ENCODE peak calls at places on chromosomes 7 and 10, in six cellular contexts. U, E, W, Q, Z and K are unnamed samples.

GRCh38 chr7:31084226-31084625 is 32.1 kb downstream of the ADCYAP1R1 start:
- ATAC-seq in U (no peak), Z (no peak), W (no peak), Q (no peak), E (no peak), K (no peak)

GRCh38 chr10:75396861-75397570 is 4.5 kb downstream of the ZNF503 start:
- ATAC-seq in Z (no peak), W (no peak), Q (no peak), U (no peak), E (no peak), K (no peak)

GRCh38 chr7:96004598-96004997 is 232.2 kb downstream of the DYNC1I1 start:
- ATAC-seq in Z (no peak), Q (no peak), U (no peak), E (no peak), W (no peak), K (no peak)

GRCh38 chr10:77436257-77436780 is 201.3 kb downstream of the KCNMA1 start:
- ATAC-seq in W (no peak), U (no peak), Q (no peak), Z (no peak), E (no peak), K (no peak)

GRCh38 chr10:91700273-91700672 is 67.4 kb upstream of the PPP1R3C start:
- ATAC-seq in E (no peak), U (no peak), Z (no peak), W (no peak), Q (peak; percentile 77), K (no peak)

GRCh38 chr7:1526271-1526754 is 4.2 kb upstream of the MAFK start:
- ATAC-seq in Z (no peak), Q (peak; percentile 40), W (no peak), U (no peak), E (no peak), K (no peak)

GRCh38 chr7:16933296-16934248 is 51.8 kb upstream of the AGR3 start:
- ATAC-seq in Q (peak; percentile 66), U (peak; percentile 75), Z (peak; percentile 46), E (peak; percentile 73), W (no peak), K (peak; percentile 45)

GRCh38 chr10:102633282-102633681 is 11.0 kb upstream of the TRIM8 start:
- ATAC-seq in E (peak; percentile 77), U (peak; percentile 58), Q (peak; percentile 42), W (peak; percentile 76), Z (peak; percentile 63), K (peak; percentile 86)

GRCh38 chr7:101185258-101185839 is 5.3 kb upstream of the NAT16 start:
- ATAC-seq in Z (no peak), U (no peak), Q (no peak), E (no peak), W (no peak), K (no peak)

GRCh38 chr10:94214497-94214896 is 148.2 kb downstream of the NOC3L start:
- ATAC-seq in Z (no peak), U (no peak), E (no peak), W (no peak), Q (no peak), K (no peak)

GRCh38 chr10:47079177-47079580 is 168.0 kb downstream of the PTPN20 start:
- ATAC-seq in U (peak; percentile 41), E (no peak), Q (no peak), W (no peak), Z (no peak), K (peak; percentile 34)

GRCh38 chr7:47239927-47240570 is 341.9 kb downstream of the TNS3 start:
- ATAC-seq in E (no peak), W (no peak), U (no peak), Z (no peak), Q (no peak), K (no peak)

GRCh38 chr7:34315032-34315431 is 343.0 kb upstream of the NPSR1 start:
- ATAC-seq in E (no peak), Z (no peak), W (no peak), U (no peak), Q (no peak), K (no peak)

GRCh38 chr7:70082026-70082655 is 483.9 kb downstream of the AUTS2 start:
- ATAC-seq in Q (no peak), W (no peak), Z (no peak), E (no peak), U (no peak), K (no peak)

GRCh38 chr7:92631067-92631829 is 41.1 kb upstream of the FAM133B start:
- ATAC-seq in E (peak; percentile 16), Q (no peak), Z (no peak), W (peak; percentile 78), U (peak; percentile 71), K (peak; percentile 70)

GRCh38 chr10:89946106-89946505 is 244.7 kb downstream of the KIF20B start:
- ATAC-seq in U (no peak), W (no peak), Z (no peak), Q (no peak), E (no peak), K (no peak)

GRCh38 chr7:128835790-128836641 is 5.8 kb downstream of the FLNC start:
- ATAC-seq in E (no peak), Z (no peak), U (no peak), W (no peak), Q (peak; percentile 0), K (no peak)

GRCh38 chr10:59991661-59992060 is 85.3 kb upstream of the CCDC6 start:
- ATAC-seq in U (peak; percentile 66), Q (peak; percentile 99), W (no peak), E (peak; percentile 93), Z (no peak), K (peak; percentile 71)

GRCh38 chr7:1372063-1372462 is 87.2 kb downstream of the MICALL2 start:
- ATAC-seq in U (no peak), E (no peak), Z (no peak), W (no peak), Q (no peak), K (no peak)

GRCh38 chr7:83547526-83547925 is 101.4 kb downstream of the SEMA3E start:
- ATAC-seq in Z (no peak), Q (no peak), E (no peak), U (no peak), W (no peak), K (no peak)

GRCh38 chr10:133608855-133609254 is 17.7 kb downstream of the FRG2B start:
- ATAC-seq in E (no peak), Q (no peak), U (no peak), Z (no peak), W (no peak), K (no peak)

GRCh38 chr7:135448753-135449152 is 61.1 kb downstream of the CNOT4 start:
- ATAC-seq in Z (no peak), U (no peak), E (no peak), W (no peak), Q (no peak), K (no peak)

GRCh38 chr7:101390901-101391301 is 28.2 kb downstream of the COL26A1 start:
- ATAC-seq in E (peak; percentile 64), Z (peak; percentile 93), Q (peak; percentile 42), U (peak; percentile 97), W (peak; percentile 56), K (peak; percentile 72)

GRCh38 chr7:25168145-25168544 is 43.1 kb upstream of the CYCS start:
- ATAC-seq in W (no peak), E (no peak), U (no peak), Z (no peak), Q (no peak), K (no peak)

GRCh38 chr10:86849495-86849894 is 93.1 kb downstream of the BMPR1A start:
- ATAC-seq in Z (no peak), E (no peak), Q (no peak), U (no peak), W (no peak), K (peak; percentile 37)

GRCh38 chr10:112913255-112913654 is 36.8 kb upstream of the TCF7L2 start:
- ATAC-seq in Z (no peak), U (no peak), E (no peak), W (no peak), Q (no peak), K (no peak)

GRCh38 chr10:126919426-126919825 is 14.2 kb downstream of the DOCK1 start:
- ATAC-seq in Q (no peak), W (no peak), U (no peak), E (no peak), Z (no peak), K (no peak)

GRCh38 chr10:114151486-114151885 is 22.5 kb downstream of the CCDC186 start:
- ATAC-seq in W (no peak), U (no peak), Q (peak; percentile 82), Z (no peak), E (no peak), K (peak; percentile 89)

GRCh38 chr10:69088801-69089501 is 1.0 kb downstream of the SRGN start:
- ATAC-seq in E (peak; percentile 15), Z (peak; percentile 25), U (peak; percentile 27), Q (peak; percentile 27), W (peak; percentile 3), K (peak; percentile 24)